ENCODE peak calls at places on chromosomes 1 and 21, in six cellular contexts. E is dorsolateral prefrontal cortex, W is transverse colon, U is omental fat pad, P is right lobe of liver, J is cardiac muscle cell. A is an unnamed sample.

GRCh38 chr21:39006653-39007417 is 176.4 kb downstream of the PSMG1 start:
- DNase-seq in U (no peak), E (no peak), P (peak), J (peak), W (peak), A (no peak)

GRCh38 chr1:58047265-58047858 is 499.2 kb downstream of the OMA1 start:
- DNase-seq in W (peak), U (no peak), P (peak), J (peak), E (no peak), A (no peak)

GRCh38 chr21:33031152-33031551 is 5.4 kb downstream of the OLIG2 start:
- DNase-seq in P (no peak), W (no peak), U (no peak), J (no peak), E (no peak), A (no peak)

GRCh38 chr1:8363764-8364301 is 45.9 kb downstream of the SLC45A1 start:
- DNase-seq in P (no peak), U (no peak), E (no peak), J (no peak), W (no peak), A (no peak)

GRCh38 chr1:19949016-19949415 is 25.6 kb upstream of the PLA2G2E start:
- DNase-seq in W (no peak), E (no peak), P (no peak), U (no peak), J (peak), A (no peak)

GRCh38 chr1:39707506-39707905 is 16.3 kb upstream of the HPCAL4 start:
- DNase-seq in U (no peak), W (no peak), J (no peak), E (no peak), P (no peak), A (no peak)

GRCh38 chr1:78004719-78005346 is at the start of gene DNAJB4:
- DNase-seq in W (peak), P (peak), J (peak), U (no peak), E (peak), A (no peak)

GRCh38 chr1:178541829-178542553 is 29.1 kb downstream of the TEX35 start:
- DNase-seq in J (peak), W (peak), E (peak), P (peak), U (no peak), A (no peak)

GRCh38 chr1:23925279-23925678 is 12.1 kb upstream of the CNR2 start:
- DNase-seq in P (no peak), J (no peak), U (no peak), E (no peak), W (no peak), A (no peak)

GRCh38 chr1:64077281-64077940 is 126.0 kb upstream of the UBE2U start:
- DNase-seq in E (no peak), J (no peak), U (no peak), W (no peak), P (no peak), A (no peak)

GRCh38 chr1:92410706-92411105 is 76.0 kb downstream of the GFI1 start:
- DNase-seq in W (peak), J (no peak), E (no peak), U (no peak), P (no peak), A (no peak)

GRCh38 chr1:170503691-170504090 is 28.3 kb upstream of the GORAB start:
- DNase-seq in E (no peak), P (no peak), J (no peak), W (no peak), U (no peak), A (no peak)

GRCh38 chr21:44872568-44873355 is 728 bp downstream of the PTTG1IP start:
- DNase-seq in E (peak), U (no peak), J (peak), P (peak), W (peak), A (peak)

GRCh38 chr1:161958425-161958824 is 65.2 kb downstream of the OLFML2B start:
- DNase-seq in W (no peak), E (peak), J (no peak), U (no peak), P (no peak), A (no peak)

GRCh38 chr1:54273092-54273836 is 73.3 kb downstream of the MRPL37 start:
- DNase-seq in W (peak), P (peak), E (peak), J (peak), U (no peak), A (no peak)

GRCh38 chr1:32336963-32337675 is 1.1 kb upstream of the MARCKSL1 start:
- DNase-seq in J (peak), P (peak), E (no peak), W (peak), U (no peak), A (no peak)

DNA sequence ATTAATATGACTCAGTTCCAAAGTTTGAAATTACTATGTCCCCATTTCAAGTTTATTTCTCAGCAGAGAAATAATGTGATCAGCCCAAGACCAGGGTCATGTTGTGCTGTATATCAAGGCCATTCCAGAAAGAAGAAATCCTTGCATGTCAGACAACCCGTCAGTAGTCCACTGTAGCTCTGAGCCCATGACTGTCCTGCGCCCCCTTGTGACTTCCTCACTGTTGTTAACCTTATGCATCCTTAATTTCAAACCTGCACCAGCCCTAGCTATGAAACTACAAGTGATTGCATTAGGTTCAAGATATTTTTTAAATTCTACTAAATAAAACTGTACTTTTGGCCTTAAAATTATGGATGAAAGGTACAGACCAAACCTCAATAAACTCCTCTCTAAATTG is 133.0 kb downstream of the LRRC7 start:
- DNase-seq in U (no peak), W (no peak), P (no peak), E (no peak), J (peak), A (no peak)
- TF ChIP-seq CTCF in U (no peak), W (no peak), P (no peak), E (no peak), J (peak), A (no peak)

GRCh38 chr1:69246109-69246508 is 321.6 kb upstream of the LRRC7 start:
- DNase-seq in J (no peak), P (no peak), W (no peak), E (no peak), U (no peak), A (no peak)

GRCh38 chr1:69246721-69247120 is 321.0 kb upstream of the LRRC7 start:
- DNase-seq in P (no peak), J (peak), E (no peak), U (no peak), W (no peak), A (no peak)

DNA sequence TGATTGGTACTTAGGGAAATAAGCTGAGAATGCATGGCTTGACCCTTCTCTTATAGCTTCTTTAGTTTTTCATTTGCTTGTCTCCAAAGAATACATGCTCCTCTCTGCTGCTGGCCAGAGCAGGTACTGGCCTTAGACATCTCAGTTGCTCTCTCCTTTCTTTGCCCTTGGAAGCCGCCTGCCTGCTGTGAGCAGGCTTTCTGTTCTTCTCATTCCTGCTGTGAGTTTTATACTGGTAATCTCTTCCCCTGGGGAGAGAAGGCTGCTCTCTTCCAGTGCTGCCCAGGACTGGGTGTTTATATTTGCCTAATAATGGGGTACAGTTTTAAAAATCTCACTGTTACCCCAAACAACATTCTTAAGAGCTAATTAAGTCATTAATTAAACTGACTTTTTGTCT is 323.5 kb upstream of the LRRC7 start:
- DNase-seq in U (no peak), E (no peak), P (no peak), J (no peak), W (no peak), A (no peak)
- TF ChIP-seq CTCF in U (no peak), E (no peak), P (no peak), J (no peak), W (no peak), A (no peak)

DNA sequence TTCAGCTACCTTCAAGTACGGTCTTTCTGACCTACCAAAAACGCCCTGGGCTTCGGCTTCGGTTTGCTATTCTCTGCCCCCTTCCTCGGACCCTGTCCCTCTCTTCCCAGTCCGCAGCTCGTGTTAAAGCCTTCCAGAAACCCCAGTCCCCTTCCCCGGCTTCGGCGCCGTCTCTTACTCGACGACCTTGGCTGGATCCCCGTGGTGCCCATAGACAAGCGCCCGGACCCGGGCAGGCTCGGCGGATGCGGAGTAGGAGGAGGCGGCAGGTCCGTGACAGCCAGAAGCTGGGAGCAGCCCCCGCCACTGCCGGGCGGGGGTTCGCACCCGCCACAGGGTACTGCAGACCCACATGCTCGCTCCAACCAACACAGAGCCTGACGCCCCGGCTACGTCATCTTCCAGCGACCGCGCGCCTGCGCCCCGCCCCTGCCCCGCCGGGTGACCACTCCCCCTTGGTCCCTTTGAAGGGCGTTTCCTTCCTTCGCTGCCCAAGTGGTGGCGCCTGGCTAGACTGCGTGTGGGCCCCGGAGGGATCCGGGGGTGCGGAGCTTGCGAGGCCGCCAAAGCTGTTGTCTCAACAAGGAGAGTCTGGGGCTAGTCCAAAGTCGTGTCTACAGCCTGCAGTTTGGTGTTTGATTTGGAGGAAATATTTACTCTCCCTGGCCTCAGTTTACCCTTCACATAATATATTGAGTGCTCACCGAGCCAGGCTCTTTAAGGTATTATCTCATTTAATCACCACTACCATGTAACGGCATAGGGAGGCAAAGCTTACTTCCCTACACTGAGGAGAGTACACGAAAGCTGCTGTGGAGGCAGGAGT is at the start of gene MECR:
- DNase-seq in P (peak), W (peak), E (peak), U (peak), J (peak), A (peak)
- TF ChIP-seq CTCF in P (no peak), W (peak), E (peak), U (no peak), J (peak), A (no peak)

DNA sequence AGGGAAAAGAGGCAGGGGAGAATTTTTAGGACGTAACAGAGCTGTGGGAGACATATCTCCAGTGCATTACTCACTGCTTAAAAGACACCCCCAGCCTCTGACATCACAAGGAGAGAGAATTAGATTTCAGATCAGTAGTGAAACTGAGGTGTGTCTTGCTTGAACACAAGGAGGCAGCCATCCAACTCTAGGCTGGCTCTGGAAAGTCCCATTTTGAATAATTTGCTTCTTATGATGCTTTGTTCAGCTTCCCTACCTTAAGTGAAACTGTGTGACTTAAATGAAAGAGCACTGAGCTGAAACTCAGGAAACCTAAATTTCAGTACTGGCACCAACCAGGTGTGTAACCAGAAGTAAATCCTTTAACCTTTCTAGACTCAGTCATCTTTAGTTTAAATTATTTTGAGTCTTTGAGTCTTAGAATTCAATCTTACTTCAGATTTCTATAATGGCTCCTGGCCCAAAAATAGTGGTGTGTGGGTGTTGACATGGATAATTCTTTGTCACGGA is 251.6 kb upstream of the SGIP1 start:
- DNase-seq in W (peak), E (no peak), U (no peak), J (peak), P (no peak), A (no peak)
- TF ChIP-seq CTCF in W (no peak), E (no peak), U (no peak), J (peak), P (no peak), A (no peak)

GRCh38 chr1:51635611-51636010 is 18.7 kb downstream of the OSBPL9 start:
- DNase-seq in P (no peak), W (no peak), J (no peak), U (no peak), E (no peak), A (no peak)

GRCh38 chr1:51634618-51635017 is 17.7 kb downstream of the OSBPL9 start:
- DNase-seq in J (no peak), U (no peak), E (no peak), W (no peak), P (no peak), A (no peak)

GRCh38 chr1:51638350-51638749 is 21.5 kb downstream of the OSBPL9 start:
- DNase-seq in J (no peak), W (no peak), U (no peak), E (no peak), P (no peak), A (no peak)

GRCh38 chr1:51636191-51636590 is 19.3 kb downstream of the OSBPL9 start:
- DNase-seq in E (no peak), P (no peak), U (no peak), W (no peak), J (no peak), A (no peak)

DNA sequence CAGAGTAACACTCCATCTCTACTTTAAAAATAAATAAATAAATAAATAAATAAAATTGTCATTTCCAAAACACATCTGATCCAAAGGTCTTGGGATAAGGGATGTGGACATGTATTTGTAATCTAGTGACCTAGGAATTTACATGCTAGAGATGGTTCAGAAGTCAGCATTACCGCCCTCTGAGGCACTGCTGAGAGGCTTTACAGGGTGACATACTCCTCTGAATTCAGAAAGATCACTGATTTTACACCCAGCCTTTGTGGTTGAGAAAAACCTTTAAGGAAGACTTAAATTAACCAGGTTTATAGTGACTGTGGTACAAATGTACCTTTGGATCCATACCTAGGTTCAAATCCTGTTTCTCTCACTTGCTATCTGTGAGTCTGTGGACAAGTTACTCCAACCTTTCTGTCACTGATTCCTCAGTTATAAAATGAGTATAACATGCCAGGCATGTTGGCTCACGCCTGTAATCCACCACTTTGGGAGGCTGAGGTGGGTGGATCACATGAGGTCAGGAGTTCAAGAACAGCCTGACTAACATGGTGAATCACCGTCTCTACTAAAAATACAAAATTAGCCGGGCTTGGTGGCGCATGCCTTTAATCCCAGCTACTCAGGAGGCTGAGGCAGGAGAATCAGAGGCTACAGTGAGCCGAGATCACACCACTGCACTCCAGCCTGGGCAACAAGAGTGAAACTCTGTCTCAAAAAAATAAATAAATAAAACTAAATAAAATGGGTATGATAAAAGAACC is 20.1 kb downstream of the OSBPL9 start:
- DNase-seq in J (peak), E (no peak), U (no peak), W (peak), P (no peak), A (no peak)
- TF ChIP-seq CTCF in J (no peak), E (no peak), U (no peak), W (no peak), P (no peak), A (no peak)

GRCh38 chr1:114349891-114350605 is 161.0 kb downstream of the TRIM33 start:
- DNase-seq in W (no peak), E (no peak), P (no peak), J (no peak), U (no peak), A (no peak)
- TF ChIP-seq CTCF in W (no peak), E (no peak), P (no peak), J (no peak), U (no peak), A (no peak)

DNA sequence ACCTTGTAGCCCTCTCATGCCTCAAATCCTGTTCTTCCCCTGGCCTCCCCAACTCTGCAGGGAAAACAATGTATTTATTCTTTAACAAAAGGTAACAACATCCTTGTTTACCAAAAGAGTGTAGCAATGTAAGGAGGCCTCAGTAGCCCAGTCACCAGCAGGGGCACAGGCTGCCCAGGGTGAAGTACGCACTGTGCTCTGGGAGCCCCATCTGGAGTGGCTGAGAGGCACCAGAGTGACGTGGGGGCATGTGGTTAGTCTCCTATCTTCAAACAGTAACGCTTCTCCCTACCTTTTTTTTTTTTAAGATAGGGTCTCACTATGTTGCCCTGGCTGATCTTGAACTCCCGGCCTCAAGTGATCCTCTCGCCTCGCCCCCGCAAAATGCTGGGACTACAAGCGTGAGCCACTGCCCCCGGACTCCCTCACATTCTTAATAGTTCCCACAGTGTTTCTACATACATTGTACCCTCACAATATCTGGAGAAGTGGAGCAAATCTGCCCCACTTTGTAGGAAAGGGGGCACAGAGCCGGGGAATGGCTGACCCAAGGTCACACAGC is 51.3 kb upstream of the ECE1 start:
- DNase-seq in W (peak), U (no peak), P (no peak), J (no peak), E (no peak), A (no peak)
- TF ChIP-seq CTCF in W (no peak), U (no peak), P (no peak), J (no peak), E (no peak), A (no peak)

DNA sequence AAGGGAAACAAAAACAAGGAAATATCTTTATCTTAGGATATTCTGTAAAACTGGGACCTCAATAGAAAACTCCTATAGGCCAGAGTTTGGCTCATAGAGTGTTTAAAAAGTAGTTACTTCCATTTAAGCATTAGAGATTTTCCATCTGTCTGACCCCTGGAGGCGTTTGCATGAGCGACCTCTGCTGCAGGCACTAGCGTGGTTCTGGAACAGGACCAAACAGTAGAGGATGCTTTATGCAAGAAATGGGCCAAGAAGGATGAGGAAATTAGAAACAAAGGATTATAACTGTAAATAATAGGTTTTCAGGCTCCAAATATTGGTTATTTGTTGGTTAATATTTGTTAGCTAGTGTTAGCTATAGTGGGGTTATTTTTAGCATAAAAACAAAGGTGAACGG is 5.7 kb downstream of the ZBTB40 start:
- DNase-seq in E (no peak), U (no peak), P (no peak), J (peak), W (no peak), A (no peak)
- TF ChIP-seq CTCF in E (no peak), U (no peak), P (no peak), J (peak), W (no peak), A (no peak)

A was measured in mesothelial cell of epicardium.